ENCODE peak calls at places on chromosomes 2 and 18, in ten cellular contexts. B is tibial nerve, W is sigmoid colon, E is ovary, Y is stomach, D is K562, F is A549, Z is HepG2, U is suprapubic skin, N is upper lobe of left lung. V is an unnamed sample.

GRCh38 chr2:126935774-126936173 is 37.1 kb downstream of the TEX51 start:
- DNase-seq in B (no peak), W (no peak), E (no peak), Y (no peak), D (no peak), F (no peak), Z (no peak), U (no peak), N (no peak), V (no peak)

GRCh38 chr18:10377956-10378355 is 76.5 kb upstream of the APCDD1 start:
- DNase-seq in B (no peak), W (no peak), E (no peak), Y (no peak), D (no peak), F (no peak), Z (no peak), U (no peak), N (no peak), V (no peak)

GRCh38 chr2:158391876-158392275 is 64.7 kb downstream of the CCDC148 start:
- DNase-seq in B (no peak), W (no peak), E (no peak), Y (no peak), D (no peak), F (peak), Z (peak), U (no peak), N (no peak), V (no peak)

GRCh38 chr2:238986491-238987351 is 138.8 kb downstream of the TWIST2 start:
- DNase-seq in B (no peak), W (peak), E (no peak), Y (no peak), D (no peak), F (no peak), Z (no peak), U (peak), N (peak), V (no peak)

GRCh38 chr18:55124078-55124477 is 164.8 kb upstream of the CCDC68 start:
- DNase-seq in B (no peak), W (no peak), E (no peak), Y (no peak), D (no peak), F (peak), Z (no peak), U (no peak), N (no peak), V (no peak)

GRCh38 chr2:165891943-165892342 is 61.6 kb downstream of the TTC21B start:
- DNase-seq in B (no peak), W (no peak), E (no peak), Y (no peak), D (no peak), F (no peak), Z (no peak), U (no peak), N (no peak), V (no peak)

GRCh38 chr2:241257419-241258032 is 57.9 kb downstream of the HDLBP start:
- DNase-seq in B (no peak), W (no peak), E (no peak), Y (no peak), D (no peak), F (no peak), Z (no peak), U (no peak), N (no peak), V (no peak)

GRCh38 chr18:42801706-42802105 is 313.8 kb downstream of the RIT2 start:
- DNase-seq in B (no peak), W (no peak), E (no peak), Y (no peak), D (no peak), F (no peak), Z (no peak), U (no peak), N (no peak), V (no peak)

GRCh38 chr18:47710451-47710850 is 220.0 kb downstream of the SMAD2 start:
- DNase-seq in B (no peak), W (no peak), E (no peak), Y (no peak), D (no peak), F (no peak), Z (no peak), U (no peak), N (no peak), V (no peak)

GRCh38 chr2:207308519-207309224 is 142.9 kb upstream of the KLF7 start:
- DNase-seq in B (no peak), W (no peak), E (no peak), Y (no peak), D (no peak), F (no peak), Z (no peak), U (no peak), N (no peak), V (no peak)

GRCh38 chr2:71974846-71975245 is 172.8 kb downstream of the CYP26B1 start:
- DNase-seq in B (no peak), W (no peak), E (no peak), Y (no peak), D (no peak), F (no peak), Z (no peak), U (no peak), N (no peak), V (no peak)

GRCh38 chr2:27303093-27304025 is 4.9 kb downstream of the UCN start:
- DNase-seq in B (no peak), W (no peak), E (no peak), Y (peak), D (peak), F (peak), Z (peak), U (no peak), N (no peak), V (peak)

GRCh38 chr2:150778828-150779227 is 291.4 kb upstream of the RND3 start:
- DNase-seq in B (no peak), W (no peak), E (no peak), Y (no peak), D (no peak), F (no peak), Z (no peak), U (no peak), N (no peak), V (no peak)

GRCh38 chr2:180910831-180911665 is 69.4 kb upstream of the UBE2E3 start:
- DNase-seq in B (no peak), W (no peak), E (no peak), Y (no peak), D (no peak), F (no peak), Z (no peak), U (no peak), N (no peak), V (no peak)

GRCh38 chr2:168545439-168546082 is 89.5 kb downstream of the CERS6 start:
- DNase-seq in B (no peak), W (no peak), E (no peak), Y (no peak), D (no peak), F (peak), Z (no peak), U (no peak), N (no peak), V (no peak)

GRCh38 chr2:209719034-209719433 is 52.6 kb upstream of the UNC80 start:
- DNase-seq in B (no peak), W (no peak), E (no peak), Y (no peak), D (no peak), F (no peak), Z (no peak), U (no peak), N (no peak), V (no peak)

GRCh38 chr18:55244520-55244919 is 285.3 kb upstream of the CCDC68 start:
- DNase-seq in B (no peak), W (no peak), E (no peak), Y (no peak), D (no peak), F (no peak), Z (no peak), U (no peak), N (no peak), V (no peak)

GRCh38 chr2:180604077-180604476 is 376.3 kb upstream of the UBE2E3 start:
- DNase-seq in B (no peak), W (no peak), E (no peak), Y (no peak), D (no peak), F (peak), Z (peak), U (no peak), N (no peak), V (peak)

GRCh38 chr2:194819367-194819766 is 837.7 kb upstream of the SLC39A10 start:
- DNase-seq in B (no peak), W (no peak), E (no peak), Y (no peak), D (no peak), F (no peak), Z (no peak), U (no peak), N (no peak), V (no peak)

GRCh38 chr2:203440671-203441070 is 94.4 kb downstream of the RAPH1 start:
- DNase-seq in B (no peak), W (no peak), E (no peak), Y (no peak), D (no peak), F (no peak), Z (no peak), U (no peak), N (no peak), V (no peak)

GRCh38 chr2:16201876-16202642 is 261.7 kb downstream of the MYCN start:
- DNase-seq in B (no peak), W (no peak), E (no peak), Y (peak), D (no peak), F (no peak), Z (no peak), U (no peak), N (no peak), V (peak)

GRCh38 chr18:57784034-57784815 is 18.9 kb downstream of the ATP8B1 start:
- DNase-seq in B (no peak), W (no peak), E (no peak), Y (no peak), D (peak), F (no peak), Z (peak), U (no peak), N (no peak), V (no peak)

GRCh38 chr2:12555012-12555645 is 161.6 kb upstream of the TRIB2 start:
- DNase-seq in B (no peak), W (no peak), E (no peak), Y (no peak), D (peak), F (no peak), Z (no peak), U (no peak), N (no peak), V (no peak)

GRCh38 chr2:237057893-237058300 is 27.8 kb upstream of the COPS8 start:
- DNase-seq in B (no peak), W (no peak), E (no peak), Y (no peak), D (no peak), F (no peak), Z (no peak), U (no peak), N (no peak), V (peak)

GRCh38 chr2:25664531-25665307 is 8.7 kb downstream of the DTNB start:
- DNase-seq in B (peak), W (peak), E (peak), Y (peak), D (peak), F (peak), Z (peak), U (no peak), N (no peak), V (peak)

GRCh38 chr2:133812826-133813617 is 244.8 kb upstream of the NCKAP5 start:
- DNase-seq in B (no peak), W (no peak), E (no peak), Y (no peak), D (no peak), F (peak), Z (no peak), U (no peak), N (no peak), V (no peak)

GRCh38 chr18:68152770-68153169 is 562.1 kb downstream of the TMX3 start:
- DNase-seq in B (no peak), W (no peak), E (no peak), Y (no peak), D (no peak), F (peak), Z (peak), U (no peak), N (no peak), V (no peak)

GRCh38 chr2:166091439-166091838 is 36.4 kb downstream of the SCN1A start:
- DNase-seq in B (no peak), W (no peak), E (no peak), Y (no peak), D (no peak), F (peak), Z (no peak), U (no peak), N (no peak), V (no peak)

DNA sequence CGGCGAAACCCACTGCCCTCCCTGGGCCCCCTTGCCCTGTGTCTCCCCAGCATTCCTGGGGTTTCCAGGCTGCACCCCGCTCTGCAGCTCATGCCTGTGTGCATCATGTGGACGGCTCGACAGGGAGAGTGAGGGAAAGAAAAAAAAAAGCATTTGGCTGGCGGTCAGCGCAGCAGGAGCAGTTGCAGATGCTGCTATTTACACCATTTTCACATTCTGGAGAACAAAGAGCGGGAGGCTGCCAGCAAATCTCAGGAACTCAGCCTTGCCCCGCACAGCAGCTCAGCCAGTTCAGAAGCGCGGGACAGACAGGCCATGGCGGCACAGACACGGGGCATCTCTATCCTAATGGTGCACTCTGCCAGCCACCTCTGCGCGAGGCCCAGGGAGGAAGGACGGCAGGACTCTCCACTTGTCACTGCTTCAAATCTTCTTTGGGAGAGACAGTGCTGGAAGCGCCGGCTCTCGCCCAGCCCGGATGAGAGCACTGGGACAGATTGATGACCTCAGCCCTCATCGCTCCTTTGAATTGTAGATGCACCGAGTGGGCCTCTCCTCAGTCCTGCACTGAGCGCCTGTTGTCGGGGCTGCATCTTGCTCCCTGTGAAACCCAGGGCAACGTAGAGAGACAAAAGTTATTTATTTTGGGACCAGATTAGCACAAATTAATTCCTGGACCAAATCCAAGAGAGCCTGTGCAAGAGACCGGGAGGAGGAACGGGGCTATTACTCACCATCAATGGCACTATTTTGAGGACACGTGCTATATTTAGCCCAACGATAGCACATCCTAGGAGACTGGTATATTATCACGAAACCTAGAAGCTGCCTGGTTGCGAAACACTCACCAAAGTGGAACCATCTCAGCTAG is 211.3 kb upstream of the SMIM21 start:
- DNase-seq in B (no peak), W (peak), E (peak), Y (no peak), D (no peak), F (no peak), Z (no peak), U (no peak), N (peak), V (no peak)
- TF ChIP-seq EP300 in B (no peak), W (no peak), E (no peak), Y (no peak), D (no peak), F (no peak), Z (no peak), U (no peak), N (no peak), V (no peak)

GRCh38 chr2:217866457-217866856 is 136.3 kb downstream of the TNS1 start:
- DNase-seq in B (no peak), W (no peak), E (no peak), Y (no peak), D (no peak), F (no peak), Z (no peak), U (no peak), N (no peak), V (no peak)
- H3K27ac ChIP-seq in B (no peak), W (peak), E (no peak), Y (no peak), D (no peak), F (no peak), Z (no peak), U (no peak), N (peak), V (no peak)

DNA sequence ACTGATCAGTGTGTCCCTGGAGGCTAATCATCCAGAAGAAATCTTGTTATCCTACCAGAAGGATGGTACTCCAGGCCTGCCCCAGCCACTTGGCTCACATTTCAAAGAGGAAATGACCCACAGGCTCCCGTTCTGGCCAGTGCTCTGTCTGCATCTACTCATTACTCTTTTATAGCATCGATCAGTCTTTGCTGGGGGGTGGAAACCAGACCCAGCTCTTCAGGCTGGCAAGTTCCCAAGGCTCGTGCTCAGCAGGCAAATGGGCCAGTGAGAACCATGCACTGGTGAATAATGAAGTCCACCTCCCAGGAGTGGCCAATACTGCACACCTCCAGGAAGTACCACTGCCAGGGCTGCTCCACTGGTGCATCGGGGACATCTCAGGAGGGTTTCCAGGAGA is 38.8 kb downstream of the DNER start:
- DNase-seq in B (no peak), W (no peak), E (no peak), Y (no peak), D (no peak), F (no peak), Z (no peak), U (no peak), N (no peak), V (no peak)
- TF ChIP-seq EP300 in B (no peak), W (no peak), E (no peak), Y (no peak), D (no peak), F (no peak), Z (no peak), U (no peak), N (no peak), V (no peak)

DNA sequence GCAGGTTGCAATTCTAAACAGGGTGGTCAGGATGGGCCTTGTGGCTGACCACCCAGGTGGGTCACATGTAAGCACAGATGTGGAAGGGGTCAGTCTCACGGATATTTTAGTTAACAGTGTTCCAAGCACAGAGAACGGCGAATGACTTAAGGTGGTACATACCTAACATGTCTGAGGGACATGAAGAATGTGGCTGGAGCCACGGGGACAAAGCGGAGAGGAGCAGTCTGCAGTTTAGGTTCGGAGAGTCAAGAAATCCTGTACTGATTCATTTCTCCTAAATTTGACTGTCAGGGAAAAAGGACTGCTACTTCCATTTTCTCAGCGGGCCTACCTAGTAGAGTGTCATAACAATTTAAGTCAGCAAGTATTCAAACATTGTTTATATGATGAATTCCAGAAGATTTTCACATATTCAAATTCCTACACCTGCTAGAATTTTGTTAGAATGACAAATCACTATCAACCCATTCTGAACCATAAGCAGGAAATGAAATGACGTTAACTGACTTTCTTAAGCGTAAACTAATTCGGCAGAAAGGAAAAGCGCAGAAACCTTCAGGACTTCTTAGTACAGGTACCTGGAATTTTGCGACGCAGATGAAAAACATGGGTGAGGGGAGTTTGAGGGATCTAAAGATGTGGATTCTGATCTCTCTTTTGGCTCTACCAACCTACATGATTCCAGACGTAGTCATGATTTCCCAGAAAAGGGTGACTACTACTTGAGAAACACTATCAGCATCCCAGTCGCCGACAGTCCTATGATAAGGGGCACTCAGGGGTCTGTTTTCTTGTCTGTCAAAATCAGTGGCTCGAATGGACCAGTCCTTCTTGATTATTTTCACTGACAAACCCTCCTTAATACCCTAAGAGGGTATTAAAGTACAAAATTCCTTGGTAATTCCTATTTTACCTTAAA is 41.3 kb downstream of the PTPN2 start:
- DNase-seq in B (no peak), W (no peak), E (no peak), Y (no peak), D (no peak), F (no peak), Z (no peak), U (no peak), N (no peak), V (no peak)
- H3K27ac ChIP-seq in B (no peak), W (no peak), E (no peak), Y (no peak), D (no peak), F (peak), Z (no peak), U (no peak), N (no peak), V (no peak)

GRCh38 chr2:20049631-20050030 is 1.8 kb downstream of the LAPTM4A start:
- DNase-seq in B (no peak), W (no peak), E (no peak), Y (no peak), D (no peak), F (no peak), Z (no peak), U (no peak), N (no peak), V (no peak)

GRCh38 chr2:20051518-20052228 is at the start of gene LAPTM4A:
- DNase-seq in B (peak), W (peak), E (peak), Y (peak), D (peak), F (peak), Z (peak), U (peak), N (peak), V (peak)

GRCh38 chr2:20050104-20050711 is 1.2 kb downstream of the LAPTM4A start:
- DNase-seq in B (no peak), W (no peak), E (peak), Y (no peak), D (peak), F (no peak), Z (peak), U (no peak), N (no peak), V (peak)

GRCh38 chr2:20052229-20052871 is 922 bp upstream of the LAPTM4A start:
- DNase-seq in B (no peak), W (no peak), E (no peak), Y (no peak), D (no peak), F (peak), Z (peak), U (no peak), N (no peak), V (no peak)

DNA sequence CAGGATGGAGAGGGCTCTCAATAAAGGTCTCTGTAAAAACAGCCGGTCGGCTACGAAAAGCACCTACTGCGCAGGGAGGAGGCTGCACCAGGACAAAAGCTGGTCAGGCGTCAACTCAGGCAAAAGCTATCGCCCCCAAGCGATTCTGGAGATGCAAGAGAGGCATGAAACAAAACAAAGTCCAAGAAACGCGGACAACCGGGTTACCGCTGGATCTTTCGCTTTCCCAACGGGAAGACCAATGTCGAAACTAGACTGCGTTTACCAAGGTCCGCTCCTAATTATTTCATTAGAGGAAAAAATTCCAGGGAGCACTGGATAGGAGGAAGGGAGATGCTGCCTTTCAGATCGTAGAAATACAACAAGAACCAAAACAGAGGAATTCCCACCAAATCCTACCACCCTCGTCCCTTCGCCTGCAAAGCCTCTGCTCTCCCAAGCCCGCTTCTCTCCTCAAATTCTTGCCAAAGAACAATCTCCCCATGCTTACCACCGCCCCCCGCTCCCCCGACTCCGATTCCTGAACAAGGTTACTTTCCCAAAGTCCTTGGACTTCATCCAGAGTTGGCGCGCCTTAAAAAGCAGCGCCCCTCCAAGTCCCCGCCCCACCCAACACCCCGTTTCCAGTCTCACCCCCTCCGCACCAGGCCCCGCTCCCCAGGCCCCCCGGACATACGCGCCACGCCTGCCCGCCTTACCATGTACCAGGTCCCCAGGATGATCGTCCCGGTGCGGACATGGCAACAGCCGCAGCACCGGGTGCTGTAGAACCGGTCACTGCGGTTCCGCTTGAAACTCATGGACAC is 513 bp downstream of the LAPTM4A start:
- DNase-seq in B (no peak), W (peak), E (peak), Y (peak), D (peak), F (peak), Z (peak), U (peak), N (no peak), V (peak)
- TF ChIP-seq EP300 in B (peak), W (no peak), E (no peak), Y (no peak), D (no peak), F (no peak), Z (no peak), U (no peak), N (no peak), V (no peak)